ENCODE peak calls at places on chromosomes 16 and 17, in five cellular contexts. I is uterus, S is body of pancreas, P is adrenal gland, M is ovary. E is an unnamed sample.
A peak's percentile ranks its signal among the peaks of the same experiment; 100 is the strongest.

GRCh38 chr17:35185849-35186248 is 8.3 kb downstream of the SLC35G3 start:
- DNase-seq in I (no peak), M (no peak), S (no peak), P (no peak), E (no peak)

GRCh38 chr16:75298252-75298651 is 46.8 kb upstream of the BCAR1 start:
- DNase-seq in P (no peak), I (no peak), S (no peak), M (no peak), E (no peak)

GRCh38 chr16:28182183-28182582 is 29.6 kb downstream of the XPO6 start:
- DNase-seq in S (no peak), P (no peak), I (no peak), M (no peak), E (no peak)

GRCh38 chr17:27984816-27985215 is 57.7 kb upstream of the NLK start:
- DNase-seq in P (peak; percentile 22), S (no peak), I (peak; percentile 53), M (no peak), E (no peak)

GRCh38 chr16:50731989-50732589 is 9.8 kb upstream of the CYLD start:
- DNase-seq in P (no peak), S (no peak), I (no peak), M (no peak), E (no peak)

GRCh38 chr16:58506241-58507194 is 6.6 kb downstream of the NDRG4 start:
- DNase-seq in S (peak; percentile 10), P (no peak), M (peak; percentile 14), I (no peak), E (no peak)

GRCh38 chr16:58709338-58709737 is 24.8 kb upstream of the SLC38A7 start:
- DNase-seq in P (no peak), I (no peak), M (no peak), S (no peak), E (no peak)

GRCh38 chr17:45228985-45229517 is 7.4 kb downstream of the FMNL1 start:
- DNase-seq in S (peak; percentile 50), P (peak; percentile 79), I (peak; percentile 87), M (peak; percentile 76), E (peak; percentile 87)

GRCh38 chr17:67136191-67137025 is 92.1 kb downstream of the CACNG1 start:
- DNase-seq in S (no peak), P (no peak), M (no peak), I (no peak), E (no peak)

GRCh38 chr17:16419074-16419928 is 3.9 kb downstream of the TRPV2 start:
- DNase-seq in P (peak; percentile 77), I (no peak), M (no peak), S (no peak), E (no peak)

GRCh38 chr17:8576895-8577294 is 53.6 kb downstream of the MYH10 start:
- DNase-seq in M (no peak), P (no peak), I (no peak), S (no peak), E (no peak)

GRCh38 chr17:8577868-8578267 is 52.7 kb downstream of the MYH10 start:
- DNase-seq in I (no peak), P (no peak), S (no peak), M (no peak), E (no peak)

GRCh38 chr17:8574687-8575086 is 55.8 kb downstream of the MYH10 start:
- DNase-seq in S (no peak), M (no peak), I (peak; percentile 21), P (no peak), E (no peak)

GRCh38 chr17:8572767-8573166 is 57.8 kb downstream of the MYH10 start:
- DNase-seq in M (no peak), I (no peak), S (no peak), P (no peak), E (no peak)
- TF ChIP-seq CTCF in M (no peak), I (no peak), S (no peak), P (no peak), E (no peak)

GRCh38 chr17:78252701-78253635 is 21.5 kb downstream of the TMEM235 start:
- DNase-seq in M (peak; percentile 38), P (no peak), I (no peak), S (no peak), E (no peak)

GRCh38 chr17:78249836-78250806 is 18.7 kb downstream of the TMEM235 start:
- DNase-seq in I (no peak), S (no peak), M (no peak), P (no peak), E (no peak)

GRCh38 chr17:78251773-78252103 is 20.3 kb downstream of the TMEM235 start:
- DNase-seq in P (no peak), I (no peak), S (no peak), M (no peak), E (no peak)

GRCh38 chr17:78252111-78252634 is 20.7 kb downstream of the TMEM235 start:
- DNase-seq in S (no peak), I (no peak), P (no peak), M (no peak), E (no peak)

DNA sequence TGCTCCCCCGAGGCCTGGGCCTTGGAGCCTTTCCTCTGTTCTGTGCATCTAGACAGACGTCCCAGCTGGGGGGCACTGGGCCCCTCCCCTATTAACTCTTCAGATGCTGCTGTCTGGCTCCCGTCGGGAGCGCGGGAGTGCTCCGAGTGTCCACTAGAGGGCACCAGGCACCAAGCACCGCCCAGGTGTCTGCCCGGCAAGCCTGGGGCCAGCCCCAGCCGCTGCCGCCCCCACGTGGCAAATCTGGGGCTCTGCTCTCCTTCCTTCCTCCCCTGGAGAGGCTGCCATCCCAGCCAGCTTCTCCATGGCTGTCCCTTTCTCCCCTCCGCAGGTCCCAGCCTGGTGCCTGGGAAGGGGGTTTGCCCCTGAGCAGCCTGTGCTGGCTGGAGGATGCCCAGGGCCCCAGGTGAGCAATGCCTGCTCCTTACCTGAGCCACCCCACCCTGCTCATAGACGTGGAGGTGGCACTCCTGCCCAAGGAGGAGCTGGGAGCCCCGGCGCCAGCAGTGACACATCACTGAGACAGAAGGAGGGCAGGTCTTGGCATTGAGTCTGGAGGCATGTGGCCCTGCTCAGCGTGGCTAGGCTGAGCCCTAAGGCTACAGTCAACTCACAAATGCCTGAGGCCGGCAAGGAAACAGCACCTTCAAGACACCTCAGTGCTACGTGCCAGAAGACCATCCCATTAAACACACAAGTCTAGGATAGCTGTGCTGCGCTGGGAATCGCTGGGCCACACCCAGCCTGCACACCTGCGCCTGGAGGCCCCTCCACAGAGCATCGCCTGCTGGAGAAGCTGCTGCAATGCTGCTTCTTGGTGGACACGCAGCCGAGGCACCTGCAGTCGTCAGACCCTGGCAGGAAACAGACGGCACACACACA is 19.7 kb downstream of the TMEM235 start:
- DNase-seq in I (peak; percentile 72), S (peak; percentile 87), M (peak; percentile 91), P (peak; percentile 87), E (peak; percentile 63)
- H3K4me3 ChIP-seq in I (no peak overlapping the region), S (no peak overlapping the region), M (no peak overlapping the region), P (peak overlapping the region; percentile 1), E (no peak overlapping the region)

DNA sequence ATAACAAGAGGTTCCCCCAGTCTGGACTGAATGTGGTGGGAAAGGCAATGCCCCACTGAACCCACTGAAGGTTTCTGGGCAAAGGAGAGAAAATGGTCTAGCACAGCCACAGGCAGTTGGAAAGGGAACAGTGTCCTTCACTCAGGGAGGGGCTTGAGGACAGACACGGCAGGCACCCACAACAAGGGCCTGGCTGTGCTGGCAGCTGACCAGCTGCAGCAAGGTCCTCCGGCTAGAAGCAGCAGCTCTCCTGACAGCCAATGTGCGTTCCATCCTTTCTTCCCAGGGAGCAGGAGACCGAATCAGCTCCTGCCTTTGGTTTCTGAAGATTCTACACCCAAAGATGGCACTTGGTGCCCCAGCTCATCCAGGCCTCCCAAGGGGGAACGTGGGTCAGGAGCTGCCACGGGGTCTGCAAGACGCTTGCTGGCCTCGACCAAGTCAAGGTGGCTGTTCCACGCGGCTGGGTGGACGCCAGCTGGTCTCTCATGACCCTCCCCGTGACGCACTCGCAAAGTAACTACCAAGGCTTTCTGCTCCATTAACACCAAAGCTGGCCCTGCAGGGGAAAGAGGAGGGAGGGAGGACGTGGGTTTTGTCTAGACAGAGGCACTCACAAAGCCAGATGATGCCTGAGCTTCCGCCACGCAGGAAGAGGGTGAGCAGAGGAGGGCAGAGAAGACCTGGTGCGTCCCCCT is 11.1 kb downstream of the ABR start:
- DNase-seq in I (no peak), S (no peak), P (peak; percentile 80), M (no peak), E (no peak)
- TF ChIP-seq POLR2A in I (no peak), S (no peak), P (no peak), M (no peak), E (no peak)

DNA sequence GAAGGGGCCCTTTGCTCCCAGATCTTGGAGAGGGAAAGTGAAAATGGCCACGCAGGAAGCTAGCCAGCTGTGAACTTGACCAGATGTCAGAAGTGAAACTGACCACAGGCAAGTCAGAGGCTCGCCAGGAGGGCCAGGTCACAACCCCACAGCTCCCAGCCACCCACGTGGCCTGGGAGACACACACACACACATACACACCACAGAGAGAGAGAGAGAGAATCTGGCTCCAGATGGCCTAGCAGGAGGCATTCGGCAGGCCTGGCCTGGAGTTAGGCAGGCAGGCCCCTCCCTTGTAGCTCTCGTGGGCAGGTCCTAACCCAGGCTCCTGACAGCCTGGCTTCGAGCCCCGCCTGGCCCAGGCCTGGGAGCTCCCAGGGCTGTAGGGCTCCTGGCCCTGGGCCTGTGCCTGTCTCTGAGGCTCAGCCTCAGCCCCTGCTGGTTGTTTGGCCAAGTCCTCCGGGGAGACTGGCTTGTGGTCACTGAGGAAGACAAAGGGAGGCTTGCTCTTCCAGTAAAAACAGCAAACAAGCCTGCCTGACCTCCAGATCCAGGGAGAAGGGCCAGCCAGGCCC is 20.2 kb downstream of the NGFR start:
- DNase-seq in M (peak; percentile 96), I (peak; percentile 92), S (peak; percentile 81), P (peak; percentile 97), E (peak; percentile 83)
- TF ChIP-seq CTCF in M (peak; percentile 58), I (peak; percentile 16), S (no peak), P (peak; percentile 38), E (no peak)

DNA sequence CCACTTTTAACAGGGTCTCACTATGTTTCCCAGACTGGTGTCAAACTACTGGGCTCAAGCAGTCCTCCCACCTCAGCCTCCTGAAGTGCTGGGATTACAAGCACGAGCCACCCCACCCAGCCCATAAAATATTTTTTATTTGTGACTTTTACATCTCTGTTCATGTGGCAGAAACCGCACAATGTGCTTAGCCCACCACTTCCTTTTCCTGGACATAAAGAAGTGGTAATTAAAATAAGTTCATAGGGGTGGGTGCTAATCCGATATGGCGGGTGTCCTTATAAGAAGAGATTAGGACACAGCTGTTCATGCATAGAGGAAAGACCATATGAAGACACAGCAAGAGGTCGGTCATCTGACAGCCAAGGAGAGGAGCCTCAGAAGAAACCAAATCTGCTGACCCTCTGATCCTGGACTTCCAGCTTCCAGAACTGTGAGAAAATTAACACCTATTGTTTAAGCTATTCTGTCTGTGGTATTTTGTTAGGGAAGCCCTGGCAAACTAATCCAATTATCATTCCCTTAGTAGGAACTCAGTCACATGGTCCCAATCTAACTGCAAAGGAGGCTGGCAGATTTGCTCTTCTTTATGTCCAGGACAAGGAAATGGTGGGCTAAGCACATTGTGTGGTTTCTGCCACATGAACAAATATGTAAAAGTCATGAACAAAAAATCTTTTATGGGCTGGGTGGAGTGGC is 278.8 kb upstream of the RPL38 start:
- DNase-seq in S (no peak), I (no peak), P (no peak), M (no peak), E (no peak)
- H3K4me3 ChIP-seq in S (no peak overlapping the region), I (no peak overlapping the region), P (no peak overlapping the region), M (no peak overlapping the region), E (no peak overlapping the region)

E was measured in lower leg skin.